ENCODE peak calls at places on chromosomes 2 and 18, in ten cellular contexts. S, G, J, L, Z, W, T, N, E and H are unnamed samples.
A peak's percentile ranks its signal among the peaks of the same experiment; 100 is the strongest.

GRCh38 chr2:219213026-219213415 is 5.7 kb downstream of the ABCB6 start:
- DNase-seq in N (no peak), T (no peak), Z (no peak), J (no peak), W (no peak), G (no peak), S (no peak), L (no peak), E (no peak), H (no peak)

GRCh38 chr2:29966256-29966655 is 44.9 kb upstream of the ALK start:
- DNase-seq in J (no peak), W (no peak), E (no peak), S (no peak), L (no peak), T (no peak), G (no peak), N (no peak), Z (no peak), H (no peak)

GRCh38 chr18:3114026-3114425 is 101.1 kb upstream of the LPIN2 start:
- DNase-seq in G (no peak), T (no peak), Z (no peak), J (no peak), L (no peak), N (no peak), W (no peak), S (no peak), E (no peak), H (no peak)

GRCh38 chr2:127612111-127612822 is 33.7 kb upstream of the GPR17 start:
- DNase-seq in E (no peak), S (no peak), G (no peak), J (peak; percentile 8), W (no peak), L (no peak), N (peak; percentile 7), T (no peak), Z (no peak), H (no peak)

GRCh38 chr2:239330836-239331235 is 70.0 kb downstream of the HDAC4 start:
- DNase-seq in N (no peak), E (no peak), G (no peak), S (no peak), T (no peak), L (no peak), Z (peak; percentile 51), W (no peak), J (no peak), H (peak; percentile 8)

GRCh38 chr2:70888925-70889715 is 46.6 kb upstream of the ATP6V1B1 start:
- DNase-seq in Z (peak; percentile 53), N (no peak), W (no peak), T (no peak), G (no peak), L (peak; percentile 54), E (no peak), J (no peak), S (no peak), H (no peak)

GRCh38 chr2:11532434-11533055 is 1.3 kb upstream of the GREB1 start:
- DNase-seq in Z (no peak), G (no peak), T (peak; percentile 70), L (no peak), W (no peak), J (no peak), S (peak; percentile 77), N (no peak), E (no peak), H (no peak)

GRCh38 chr18:27860701-27861107 is 316.2 kb downstream of the CDH2 start:
- DNase-seq in E (no peak), Z (no peak), W (no peak), G (peak; percentile 85), T (peak; percentile 75), L (peak; percentile 61), N (no peak), J (no peak), S (peak; percentile 82), H (no peak)

GRCh38 chr2:160010361-160011145 is 51.9 kb downstream of the PLA2R1 start:
- DNase-seq in N (no peak), S (no peak), Z (no peak), G (no peak), L (no peak), J (peak; percentile 44), T (no peak), E (no peak), W (no peak), H (no peak)

GRCh38 chr2:160719116-160719515 is 225.5 kb upstream of the RBMS1 start:
- DNase-seq in N (no peak), S (peak; percentile 78), T (peak; percentile 72), L (no peak), W (no peak), J (no peak), E (no peak), G (no peak), Z (no peak), H (no peak)

GRCh38 chr2:65024149-65024829 is 31.9 kb upstream of the CEP68 start:
- DNase-seq in S (peak; percentile 82), W (peak; percentile 12), G (no peak), N (no peak), J (no peak), L (no peak), E (no peak), T (peak; percentile 77), Z (no peak), H (no peak)

GRCh38 chr2:197477764-197478163 is 21.9 kb downstream of the HSPD1 start:
- DNase-seq in Z (no peak), S (no peak), N (no peak), W (no peak), E (no peak), G (no peak), J (no peak), T (no peak), L (no peak), H (no peak)
- H3K27me3 ChIP-seq in Z (no peaks in the 10 kb centered on the region), S (no peaks in the 10 kb centered on the region), N (no peaks in the 10 kb centered on the region), W (no peaks in the 10 kb centered on the region), E (no peaks in the 10 kb centered on the region), G (no peaks in the 10 kb centered on the region), J (no peaks in the 10 kb centered on the region), T (no peaks in the 10 kb centered on the region), L (no peaks in the 10 kb centered on the region), H (no peaks in the 10 kb centered on the region)

GRCh38 chr2:182716665-182716990 is 571 bp downstream of the DNAJC10 start:
- DNase-seq in W (no peak), G (peak; percentile 50), T (no peak), E (no peak), N (no peak), Z (no peak), J (no peak), S (no peak), L (no peak), H (peak; percentile 19)

GRCh38 chr2:182715896-182716664 is at the start of gene DNAJC10:
- DNase-seq in J (peak; percentile 94), E (peak; percentile 83), T (peak; percentile 86), N (peak; percentile 92), W (peak; percentile 46), L (peak; percentile 93), S (peak; percentile 94), Z (peak; percentile 82), G (peak; percentile 85), H (peak; percentile 93)

GRCh38 chr2:182715121-182715895 is 749 bp upstream of the DNAJC10 start:
- DNase-seq in S (peak; percentile 14), T (peak; percentile 5), E (no peak), L (no peak), Z (no peak), G (no peak), N (no peak), J (no peak), W (no peak), H (no peak)

GRCh38 chr2:182718459-182718858 is 2.4 kb downstream of the DNAJC10 start:
- DNase-seq in W (no peak), L (no peak), G (no peak), S (no peak), N (no peak), T (no peak), J (no peak), Z (no peak), E (no peak), H (no peak)

DNA sequence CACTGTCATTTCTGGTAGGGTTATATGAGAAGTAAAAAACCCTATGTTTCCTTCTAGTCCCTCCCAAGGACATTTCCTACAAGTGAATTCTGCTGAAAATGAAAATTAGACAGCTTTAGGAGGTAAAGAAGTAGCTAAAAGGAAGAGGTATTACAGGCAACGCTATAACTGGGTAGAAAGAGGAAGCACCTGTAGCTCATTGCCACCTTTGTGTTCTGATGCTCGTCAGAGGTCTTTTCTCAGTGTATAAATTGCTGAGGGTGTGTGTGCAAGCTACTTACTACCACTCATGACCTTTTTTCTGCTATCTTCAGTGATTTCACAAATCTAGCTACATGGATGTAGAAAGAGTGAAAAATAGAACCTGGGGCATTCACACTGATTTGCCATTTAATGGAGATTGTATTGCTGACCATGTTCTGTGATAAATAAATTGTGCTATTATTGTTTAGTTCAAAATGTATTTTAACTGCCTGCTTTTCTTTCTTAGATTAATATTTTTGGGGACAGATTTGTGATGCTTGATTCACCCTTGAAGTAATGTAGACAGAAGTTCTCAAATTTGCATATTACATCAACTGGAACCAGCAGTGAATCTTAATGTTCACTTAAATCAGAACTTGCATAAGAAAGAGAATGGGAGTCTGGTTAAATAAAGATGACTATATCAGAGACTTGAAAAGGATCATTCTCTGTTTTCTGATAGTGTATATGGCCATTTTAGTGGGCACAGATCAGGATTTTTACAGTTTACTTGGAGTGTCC is 1.6 kb downstream of the DNAJC10 start:
- DNase-seq in L (no peak), W (no peak), J (no peak), T (no peak), Z (no peak), E (no peak), N (no peak), G (peak; percentile 89), S (no peak), H (no peak)
- H3K4me1 ChIP-seq in L (peaks cover 6% of the 10 kb centered on the region), W (peaks cover 8% of the 10 kb centered on the region), J (peaks cover 12% of the 10 kb centered on the region), T (peaks cover 15% of the 10 kb centered on the region), Z (no peaks in the 10 kb centered on the region), E (no peaks in the 10 kb centered on the region), N (peaks cover 41% of the 10 kb centered on the region), G (peaks cover 11% of the 10 kb centered on the region), S (peaks cover 4% of the 10 kb centered on the region), H (peaks cover 21% of the 10 kb centered on the region)

DNA sequence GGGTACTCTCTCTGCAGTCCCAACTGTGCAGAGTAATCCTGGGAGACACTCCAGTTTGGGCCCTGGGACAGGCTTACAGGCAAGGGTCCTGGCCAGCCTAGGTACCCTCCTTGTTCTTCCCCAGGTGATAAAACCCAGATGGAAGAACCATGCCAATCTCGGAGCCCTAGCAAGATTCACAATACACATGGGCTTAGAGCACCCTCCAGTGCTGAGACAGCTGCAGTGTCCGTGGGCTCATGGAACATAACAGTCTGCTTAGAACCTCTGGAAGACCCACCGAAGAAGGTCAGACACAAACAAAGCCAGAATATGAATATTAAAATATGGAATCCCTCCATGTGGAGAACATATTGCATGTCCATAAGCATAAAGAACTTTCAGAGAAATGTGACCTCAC is 568.1 kb downstream of the KCNJ3 start:
- DNase-seq in Z (no peak), S (no peak), J (no peak), W (no peak), T (no peak), G (no peak), E (no peak), N (no peak), L (no peak), H (no peak)
- TF ChIP-seq CTCF in Z (no peak), S (no peak), J (peak; percentile 21), W (peak; percentile 43), T (no peak), G (no peak), E (no peak), N (no peak), L (no peak), H (no peak)

DNA sequence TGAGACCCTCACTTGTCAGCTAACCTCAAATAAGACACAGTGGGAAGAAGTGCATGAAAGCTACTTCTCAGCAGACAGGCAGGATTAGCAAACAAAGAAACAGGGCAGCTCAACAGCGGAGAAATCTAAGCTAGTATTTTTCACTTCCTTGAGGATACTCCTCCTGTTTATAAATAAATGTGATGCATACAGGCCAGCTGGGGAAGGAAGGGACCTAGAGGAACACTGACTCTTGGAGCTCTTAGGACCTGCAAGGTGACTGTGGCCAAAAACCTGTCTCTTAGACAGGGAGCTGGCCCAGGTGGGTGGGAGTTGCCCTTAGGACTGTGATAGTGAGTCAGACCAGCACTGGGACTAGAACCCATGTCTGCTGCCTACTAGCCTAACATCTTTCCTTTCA is 4.8 kb downstream of the REEP1 start:
- DNase-seq in E (no peak), G (no peak), N (no peak), Z (no peak), L (no peak), J (no peak), W (no peak), T (no peak), S (no peak), H (no peak)
- H3K27me3 ChIP-seq in E (peaks cover 5% of the 10 kb centered on the region), G (no peaks in the 10 kb centered on the region), N (peaks cover 41% of the 10 kb centered on the region), Z (no peaks in the 10 kb centered on the region), L (peaks cover 8% of the 10 kb centered on the region), J (peaks cover 12% of the 10 kb centered on the region), W (no peaks in the 10 kb centered on the region), T (peaks cover 29% of the 10 kb centered on the region), S (peaks cover 25% of the 10 kb centered on the region), H (no peaks in the 10 kb centered on the region)